ENCODE peak calls at places on chromosomes 3 and 15, in five cellular contexts. One of them, this sample, is unnamed.
A peak's percentile ranks its signal among the peaks of the same experiment; 100 is the strongest.

GRCh38 chr3:148036331-148036881 is 627.2 kb downstream of the ZIC1 start:
- DNase-seq in mammary epithelial cell: no peak
- DNase-seq in small intestine: no peak
- DNase-seq in esophagus squamous epithelium: no peak
- DNase-seq in thoracic aorta: no peak
- DNase-seq in this sample: no peak

GRCh38 chr3:48558446-48559134 is 2.0 kb upstream of the PFKFB4 start:
- DNase-seq in mammary epithelial cell: no peak
- DNase-seq in small intestine: no peak
- DNase-seq in esophagus squamous epithelium: no peak
- DNase-seq in thoracic aorta: no peak
- DNase-seq in this sample: no peak

GRCh38 chr3:106013971-106014370 is 145.2 kb upstream of the CBLB start:
- DNase-seq in mammary epithelial cell: peak; percentile 96
- DNase-seq in small intestine: no peak
- DNase-seq in esophagus squamous epithelium: no peak
- DNase-seq in thoracic aorta: no peak
- DNase-seq in this sample: no peak

GRCh38 chr15:44738340-44738984 is 2.1 kb downstream of the TRIM69 start:
- DNase-seq in mammary epithelial cell: peak; percentile 35
- DNase-seq in small intestine: peak; percentile 67
- DNase-seq in esophagus squamous epithelium: no peak
- DNase-seq in thoracic aorta: no peak
- DNase-seq in this sample: no peak

GRCh38 chr3:198071602-198072285 is 111.7 kb downstream of the LMLN start:
- DNase-seq in mammary epithelial cell: peak; percentile 92
- DNase-seq in small intestine: peak; percentile 14
- DNase-seq in esophagus squamous epithelium: no peak
- DNase-seq in thoracic aorta: no peak
- DNase-seq in this sample: no peak

GRCh38 chr3:184209146-184209923 is 20.1 kb upstream of the VWA5B2 start:
- DNase-seq in mammary epithelial cell: no peak
- DNase-seq in small intestine: no peak
- DNase-seq in esophagus squamous epithelium: no peak
- DNase-seq in thoracic aorta: no peak
- DNase-seq in this sample: no peak

GRCh38 chr3:195788711-195789581 is 22.8 kb downstream of the MUC4 start:
- DNase-seq in mammary epithelial cell: no peak
- DNase-seq in small intestine: no peak
- DNase-seq in esophagus squamous epithelium: no peak
- DNase-seq in thoracic aorta: no peak
- DNase-seq in this sample: no peak

GRCh38 chr3:160471892-160472291 is 22.3 kb upstream of the TRIM59 start:
- DNase-seq in mammary epithelial cell: no peak
- DNase-seq in small intestine: no peak
- DNase-seq in esophagus squamous epithelium: no peak
- DNase-seq in thoracic aorta: no peak
- DNase-seq in this sample: no peak

GRCh38 chr3:138800248-138800647 is 34.5 kb downstream of the PIK3CB start:
- DNase-seq in mammary epithelial cell: no peak
- DNase-seq in small intestine: no peak
- DNase-seq in esophagus squamous epithelium: no peak
- DNase-seq in thoracic aorta: no peak
- DNase-seq in this sample: no peak

GRCh38 chr3:150890320-150890719 is 14.9 kb downstream of the MINDY4B start:
- DNase-seq in mammary epithelial cell: no peak
- DNase-seq in small intestine: no peak
- DNase-seq in esophagus squamous epithelium: no peak
- DNase-seq in thoracic aorta: no peak
- DNase-seq in this sample: no peak

GRCh38 chr3:155746703-155747102 is 1.8 kb upstream of the PLCH1 start:
- DNase-seq in mammary epithelial cell: no peak
- DNase-seq in small intestine: no peak
- DNase-seq in esophagus squamous epithelium: no peak
- DNase-seq in thoracic aorta: no peak
- DNase-seq in this sample: no peak

GRCh38 chr3:156676467-156677119 is 2.2 kb downstream of the TIPARP start:
- DNase-seq in mammary epithelial cell: peak; percentile 78
- DNase-seq in small intestine: no peak
- DNase-seq in esophagus squamous epithelium: no peak
- DNase-seq in thoracic aorta: no peak
- DNase-seq in this sample: no peak

GRCh38 chr3:13018039-13018431 is 55.2 kb downstream of the IQSEC1 start:
- DNase-seq in mammary epithelial cell: no peak
- DNase-seq in small intestine: no peak
- DNase-seq in esophagus squamous epithelium: no peak
- DNase-seq in thoracic aorta: no peak
- DNase-seq in this sample: no peak

GRCh38 chr3:167829057-167829456 is 93.5 kb downstream of the SERPINI1 start:
- DNase-seq in mammary epithelial cell: no peak
- DNase-seq in small intestine: no peak
- DNase-seq in esophagus squamous epithelium: no peak
- DNase-seq in thoracic aorta: no peak
- DNase-seq in this sample: no peak

GRCh38 chr3:72171461-72171860 is 386.5 kb upstream of the PROK2 start:
- DNase-seq in mammary epithelial cell: no peak
- DNase-seq in small intestine: no peak
- DNase-seq in esophagus squamous epithelium: no peak
- DNase-seq in thoracic aorta: no peak
- DNase-seq in this sample: no peak

GRCh38 chr3:156760333-156760732 is 65.8 kb upstream of the LEKR1 start:
- DNase-seq in mammary epithelial cell: peak; percentile 91
- DNase-seq in small intestine: no peak
- DNase-seq in esophagus squamous epithelium: no peak
- DNase-seq in thoracic aorta: no peak
- DNase-seq in this sample: no peak

GRCh38 chr3:115581347-115582135 is 41.8 kb upstream of the GAP43 start:
- DNase-seq in mammary epithelial cell: no peak
- DNase-seq in small intestine: no peak
- DNase-seq in esophagus squamous epithelium: no peak
- DNase-seq in thoracic aorta: no peak
- DNase-seq in this sample: no peak

GRCh38 chr3:178967184-178967532 is 104.5 kb downstream of the ZMAT3 start:
- DNase-seq in mammary epithelial cell: no peak
- DNase-seq in small intestine: no peak
- DNase-seq in esophagus squamous epithelium: no peak
- DNase-seq in thoracic aorta: no peak
- DNase-seq in this sample: no peak

GRCh38 chr3:44981751-44982150 is 5.7 kb downstream of the EXOSC7 start:
- DNase-seq in mammary epithelial cell: no peak
- DNase-seq in small intestine: no peak
- DNase-seq in esophagus squamous epithelium: no peak
- DNase-seq in thoracic aorta: no peak
- DNase-seq in this sample: no peak

GRCh38 chr15:74793135-74794028 is 11.5 kb downstream of the CSK start:
- DNase-seq in mammary epithelial cell: no peak
- DNase-seq in small intestine: no peak
- DNase-seq in esophagus squamous epithelium: no peak
- DNase-seq in thoracic aorta: no peak
- DNase-seq in this sample: peak; percentile 64

GRCh38 chr15:74790080-74790916 is 8.4 kb downstream of the CSK start:
- DNase-seq in mammary epithelial cell: no peak
- DNase-seq in small intestine: peak; percentile 28
- DNase-seq in esophagus squamous epithelium: no peak
- DNase-seq in thoracic aorta: no peak
- DNase-seq in this sample: peak; percentile 39

GRCh38 chr15:74792227-74793016 is 10.5 kb downstream of the CSK start:
- DNase-seq in mammary epithelial cell: no peak
- DNase-seq in small intestine: no peak
- DNase-seq in esophagus squamous epithelium: no peak
- DNase-seq in thoracic aorta: no peak
- DNase-seq in this sample: no peak

GRCh38 chr15:74791007-74791406 is 9.1 kb downstream of the CSK start:
- DNase-seq in mammary epithelial cell: no peak
- DNase-seq in small intestine: no peak
- DNase-seq in esophagus squamous epithelium: no peak
- DNase-seq in thoracic aorta: no peak
- DNase-seq in this sample: no peak

GRCh38 chr15:74791667-74792066 is 9.8 kb downstream of the CSK start:
- DNase-seq in mammary epithelial cell: no peak
- DNase-seq in small intestine: no peak
- DNase-seq in esophagus squamous epithelium: no peak
- DNase-seq in thoracic aorta: no peak
- DNase-seq in this sample: no peak
- H3K4me3 ChIP-seq in mammary epithelial cell: no peak overlapping the region
- H3K4me3 ChIP-seq in small intestine: no peak overlapping the region
- H3K4me3 ChIP-seq in esophagus squamous epithelium: no peak overlapping the region
- H3K4me3 ChIP-seq in thoracic aorta: no peak overlapping the region
- H3K4me3 ChIP-seq in this sample: peak overlapping the region; percentile 19

GRCh38 chr3:193243571-193243970 is 2.5 kb downstream of the PLAAT1 start:
- DNase-seq in mammary epithelial cell: no peak
- DNase-seq in small intestine: no peak
- DNase-seq in esophagus squamous epithelium: no peak
- DNase-seq in thoracic aorta: no peak
- DNase-seq in this sample: no peak

GRCh38 chr3:193240436-193240849 is 579 bp upstream of the PLAAT1 start:
- DNase-seq in mammary epithelial cell: no peak
- DNase-seq in small intestine: no peak
- DNase-seq in esophagus squamous epithelium: no peak
- DNase-seq in thoracic aorta: no peak
- DNase-seq in this sample: no peak

GRCh38 chr3:193236990-193237389 is 4.0 kb upstream of the PLAAT1 start:
- DNase-seq in mammary epithelial cell: no peak
- DNase-seq in small intestine: no peak
- DNase-seq in esophagus squamous epithelium: no peak
- DNase-seq in thoracic aorta: no peak
- DNase-seq in this sample: no peak

DNA sequence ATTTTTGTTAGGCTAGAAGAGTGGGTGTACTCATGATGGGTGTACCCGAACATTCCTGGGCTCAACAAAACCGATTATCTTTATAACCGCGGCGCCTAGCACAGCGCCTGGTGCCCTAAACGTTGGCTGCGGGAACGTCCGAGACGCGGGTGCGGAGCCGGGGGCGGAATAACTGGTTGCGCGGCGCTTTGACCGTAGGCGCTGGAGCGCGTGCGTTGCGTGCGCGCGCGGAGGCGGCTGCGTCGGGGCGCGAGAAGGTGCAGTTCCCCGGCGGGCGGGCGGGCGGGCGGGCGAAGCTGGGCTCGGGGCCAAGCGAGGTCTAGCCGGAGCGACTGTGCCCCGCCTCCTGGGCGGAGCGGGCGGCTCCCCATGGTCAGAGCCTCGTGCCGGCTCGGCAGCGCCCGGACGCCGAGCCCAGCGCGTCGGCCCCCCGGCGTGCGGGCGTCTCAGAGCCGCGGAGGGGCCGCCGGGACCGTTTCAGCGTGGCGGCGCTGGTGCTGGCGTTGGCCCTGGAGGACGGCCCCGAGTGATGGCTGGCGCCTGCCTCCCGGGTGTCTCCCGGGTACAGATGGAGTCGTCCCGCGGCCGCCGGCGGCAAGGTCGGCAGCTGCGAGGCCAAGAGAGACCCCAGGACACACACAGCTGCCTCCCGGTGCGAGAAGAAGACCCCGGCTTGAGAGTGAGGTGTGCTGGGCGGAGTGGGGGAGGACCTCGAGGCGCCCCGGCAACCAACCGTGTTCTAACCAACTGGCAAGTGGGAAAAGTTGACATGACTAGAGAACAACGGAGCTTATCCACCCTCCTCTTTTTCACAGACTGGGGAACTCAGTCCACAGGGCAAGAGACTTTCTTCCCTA is at the start of gene PLAAT1:
- DNase-seq in mammary epithelial cell: peak; percentile 46
- DNase-seq in small intestine: peak; percentile 49
- DNase-seq in esophagus squamous epithelium: no peak
- DNase-seq in thoracic aorta: no peak
- DNase-seq in this sample: no peak
- H3K4me3 ChIP-seq in mammary epithelial cell: peak within 1 kb of the TSS; percentile 51
- H3K4me3 ChIP-seq in small intestine: peak within 1 kb of the TSS; percentile 46
- H3K4me3 ChIP-seq in esophagus squamous epithelium: peak within 1 kb of the TSS; percentile 56
- H3K4me3 ChIP-seq in thoracic aorta: peak within 1 kb of the TSS; percentile 72
- H3K4me3 ChIP-seq in this sample: no peak within 1 kb of the TSS

DNA sequence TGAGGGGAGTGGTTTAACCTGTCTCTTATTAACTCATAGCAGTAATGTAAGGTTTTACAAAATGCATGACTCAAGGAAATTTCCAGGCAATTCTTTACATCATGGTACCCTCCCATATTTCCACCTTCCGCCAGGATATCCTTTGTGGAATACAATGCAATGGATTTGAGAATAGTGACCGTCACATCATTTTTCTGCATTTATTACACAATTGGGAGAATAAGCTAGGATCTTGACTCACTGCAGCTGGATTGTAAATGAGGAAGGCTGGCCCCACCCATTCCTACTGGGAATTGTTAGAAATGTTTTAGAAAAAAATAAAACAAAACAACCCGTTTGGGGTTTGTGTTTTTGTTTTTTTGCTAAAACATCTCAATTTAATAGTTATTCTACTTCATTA is 97.4 kb downstream of the IMPG2 start:
- DNase-seq in mammary epithelial cell: no peak
- DNase-seq in small intestine: no peak
- DNase-seq in esophagus squamous epithelium: no peak
- DNase-seq in thoracic aorta: no peak
- DNase-seq in this sample: no peak
- H3K4me3 ChIP-seq in mammary epithelial cell: no peak overlapping the region
- H3K4me3 ChIP-seq in small intestine: no peak overlapping the region
- H3K4me3 ChIP-seq in esophagus squamous epithelium: no peak overlapping the region
- H3K4me3 ChIP-seq in thoracic aorta: no peak overlapping the region
- H3K4me3 ChIP-seq in this sample: no peak overlapping the region

GRCh38 chr3:126268866-126269265 is 88.3 kb downstream of the KLF15 start:
- DNase-seq in mammary epithelial cell: no peak
- DNase-seq in small intestine: no peak
- DNase-seq in esophagus squamous epithelium: no peak
- DNase-seq in thoracic aorta: no peak
- DNase-seq in this sample: no peak

GRCh38 chr3:126267169-126267975 is 87.0 kb upstream of the ALDH1L1 start:
- DNase-seq in mammary epithelial cell: peak; percentile 72
- DNase-seq in small intestine: no peak
- DNase-seq in esophagus squamous epithelium: no peak
- DNase-seq in thoracic aorta: peak; percentile 56
- DNase-seq in this sample: no peak

GRCh38 chr3:126266850-126267168 is 86.4 kb upstream of the ALDH1L1 start:
- DNase-seq in mammary epithelial cell: no peak
- DNase-seq in small intestine: no peak
- DNase-seq in esophagus squamous epithelium: no peak
- DNase-seq in thoracic aorta: no peak
- DNase-seq in this sample: no peak

GRCh38 chr3:126269360-126269759 is 87.8 kb downstream of the KLF15 start:
- DNase-seq in mammary epithelial cell: no peak
- DNase-seq in small intestine: no peak
- DNase-seq in esophagus squamous epithelium: no peak
- DNase-seq in thoracic aorta: no peak
- DNase-seq in this sample: no peak

DNA sequence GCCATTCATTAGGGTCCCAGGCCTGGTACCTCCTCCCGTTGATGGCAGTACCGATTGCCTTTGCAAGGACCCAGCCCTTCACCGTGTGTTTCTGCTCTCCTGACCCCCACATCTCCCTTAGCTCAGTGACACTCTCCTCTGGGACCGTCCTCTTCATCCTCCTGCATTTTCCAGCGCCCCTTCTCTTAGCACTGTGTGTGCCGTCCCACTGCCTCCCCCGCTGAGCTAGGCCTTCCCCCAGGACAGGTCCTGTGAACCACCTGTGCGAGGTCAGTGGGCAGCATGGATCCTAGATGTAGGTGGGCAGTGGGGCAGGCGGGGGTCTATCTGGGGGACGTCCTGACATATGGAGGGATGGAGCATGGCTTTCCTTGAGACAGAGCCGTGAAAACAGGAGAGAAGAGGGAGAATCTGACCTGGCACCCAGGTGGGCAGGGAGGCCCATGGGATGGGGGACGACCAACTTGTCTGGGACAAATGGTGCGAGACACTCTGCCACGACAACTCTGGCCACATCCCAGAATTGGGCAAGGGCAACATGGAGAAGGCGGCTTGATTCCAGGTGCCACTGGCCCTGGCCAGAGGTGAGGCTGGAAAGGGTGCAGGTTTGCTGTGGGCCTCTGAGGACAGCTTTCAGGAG is 87.7 kb upstream of the ALDH1L1 start:
- DNase-seq in mammary epithelial cell: no peak
- DNase-seq in small intestine: no peak
- DNase-seq in esophagus squamous epithelium: no peak
- DNase-seq in thoracic aorta: no peak
- DNase-seq in this sample: no peak
- H3K4me3 ChIP-seq in mammary epithelial cell: no peak overlapping the region
- H3K4me3 ChIP-seq in small intestine: no peak overlapping the region
- H3K4me3 ChIP-seq in esophagus squamous epithelium: peak overlapping the region; percentile 35
- H3K4me3 ChIP-seq in thoracic aorta: peak overlapping the region; percentile 54
- H3K4me3 ChIP-seq in this sample: no peak overlapping the region